ENCODE peak calls at places on chromosomes 12 and 14, in ten cellular contexts. L is mucosa of gallbladder; J is activated naive CD4-positive, alpha-beta T cell; S is kidney; A is A549; Y is NCI-H2081; N is MV-4-11; T is globus pallidus; D is uterus; E is GM23248. Z is an unnamed sample.

GRCh38 chr12:92757599-92758121 is 54.9 kb downstream of the PLEKHG7 start:
- DNase-seq in J (no peak), D (no peak), N (peak), Y (no peak), E (no peak), L (no peak), S (no peak), A (no peak), T (no peak), Z (no peak)

GRCh38 chr12:27549801-27550652 is 26.0 kb downstream of the PPFIBP1 start:
- DNase-seq in J (no peak), T (peak), D (peak), L (peak), N (peak), E (peak), A (peak), S (peak), Y (peak), Z (peak)

GRCh38 chr12:46388427-46388992 is 15.9 kb upstream of the SLC38A2 start:
- DNase-seq in Y (no peak), J (no peak), A (no peak), N (peak), D (no peak), S (no peak), E (peak), T (no peak), L (no peak), Z (no peak)

GRCh38 chr14:101948666-101949205 is 15.6 kb upstream of the DYNC1H1 start:
- DNase-seq in E (peak), A (no peak), N (no peak), Y (no peak), S (peak), J (peak), D (no peak), L (no peak), T (no peak), Z (no peak)

GRCh38 chr14:52299692-52300278 is 14.3 kb upstream of the PTGER2 start:
- DNase-seq in T (peak), N (peak), E (peak), A (peak), D (no peak), L (no peak), J (no peak), Y (peak), S (no peak), Z (peak)

GRCh38 chr12:123398177-123398916 is 14.4 kb downstream of the KMT5A start:
- DNase-seq in N (no peak), T (no peak), J (no peak), E (peak), L (peak), D (peak), A (no peak), Y (no peak), S (peak), Z (peak)

GRCh38 chr12:108457006-108457733 is 57.9 kb upstream of the FICD start:
- DNase-seq in D (no peak), E (peak), S (no peak), Y (peak), N (peak), L (peak), T (peak), J (no peak), A (peak), Z (peak)

GRCh38 chr14:99734406-99735051 is 50.4 kb downstream of the CYP46A1 start:
- DNase-seq in D (peak), S (peak), E (no peak), A (no peak), N (no peak), Y (no peak), T (no peak), J (no peak), L (no peak), Z (no peak)

GRCh38 chr12:39227218-39227617 is 215.7 kb downstream of the KIF21A start:
- DNase-seq in Y (no peak), J (no peak), T (no peak), L (no peak), N (no peak), D (no peak), E (no peak), A (no peak), S (no peak), Z (no peak)

GRCh38 chr14:54192610-54193009 is 204.2 kb upstream of the CDKN3 start:
- DNase-seq in S (no peak), N (no peak), Y (no peak), J (no peak), A (no peak), L (no peak), T (no peak), E (no peak), D (no peak), Z (no peak)

GRCh38 chr14:49933704-49934103 is 40.8 kb downstream of the ARF6 start:
- DNase-seq in D (no peak), L (no peak), Y (no peak), E (no peak), S (no peak), T (no peak), N (no peak), J (no peak), A (no peak), Z (no peak)

GRCh38 chr12:47082963-47083621 is 3.3 kb upstream of the AMIGO2 start:
- DNase-seq in J (no peak), A (peak), Y (no peak), S (no peak), L (no peak), N (no peak), T (no peak), E (peak), D (no peak), Z (no peak)

GRCh38 chr14:30620178-30620577 is 1.9 kb upstream of the SCFD1 start:
- DNase-seq in N (peak), S (no peak), Y (no peak), L (no peak), A (peak), E (peak), J (no peak), D (no peak), T (no peak), Z (no peak)

GRCh38 chr12:3523728-3524127 is 32.7 kb downstream of the PRMT8 start:
- DNase-seq in D (no peak), N (no peak), S (no peak), Y (no peak), J (no peak), L (no peak), E (no peak), T (no peak), A (no peak), Z (no peak)

GRCh38 chr14:44529026-44529425 is 21.9 kb upstream of the FSCB start:
- DNase-seq in N (no peak), A (no peak), S (no peak), Y (no peak), J (no peak), T (peak), L (no peak), E (no peak), D (no peak), Z (peak)

GRCh38 chr14:72457641-72458040 is 436.3 kb downstream of the DPF3 start:
- DNase-seq in Y (no peak), D (no peak), E (peak), A (peak), L (no peak), T (no peak), J (no peak), S (no peak), N (no peak), Z (no peak)

GRCh38 chr12:54411398-54412241 is 7.4 kb downstream of the ITGA5 start:
- DNase-seq in E (peak), Y (no peak), S (no peak), L (no peak), J (peak), T (no peak), D (no peak), A (peak), N (peak), Z (no peak)

GRCh38 chr12:40714636-40715035 is 22.4 kb downstream of the CNTN1 start:
- DNase-seq in D (no peak), Y (no peak), A (no peak), J (no peak), E (no peak), S (no peak), N (no peak), T (no peak), L (no peak), Z (no peak)

GRCh38 chr12:64610660-64611429 is 550 bp downstream of the RASSF3 start:
- DNase-seq in E (peak), A (peak), D (peak), Y (peak), J (peak), T (peak), S (peak), N (peak), L (peak), Z (no peak)

GRCh38 chr12:42410345-42410744 is 84.4 kb downstream of the PPHLN1 start:
- DNase-seq in J (no peak), Y (no peak), A (no peak), S (no peak), N (no peak), T (no peak), L (no peak), E (no peak), D (no peak), Z (no peak)

GRCh38 chr14:68695326-68695768 is 97.5 kb downstream of the ZFP36L1 start:
- DNase-seq in N (peak), Y (no peak), E (peak), S (no peak), D (peak), L (no peak), A (peak), J (no peak), T (no peak), Z (no peak)

GRCh38 chr14:23057757-23058653 is 685 bp upstream of the CDH24 start:
- DNase-seq in L (peak), Y (no peak), E (peak), N (no peak), J (no peak), T (peak), D (peak), S (peak), A (peak), Z (peak)

GRCh38 chr14:31270196-31270772 is 62.7 kb upstream of the HECTD1 start:
- DNase-seq in Y (no peak), D (no peak), L (no peak), E (peak), J (no peak), N (peak), A (peak), S (no peak), T (no peak), Z (no peak)

GRCh38 chr12:132286912-132287311 is 42.5 kb downstream of the GALNT9 start:
- DNase-seq in A (peak), T (no peak), D (no peak), Y (no peak), J (no peak), L (no peak), S (peak), E (peak), N (peak), Z (no peak)

GRCh38 chr14:90495357-90496276 is 98.8 kb downstream of the CALM1 start:
- DNase-seq in A (peak), T (no peak), J (peak), E (peak), D (no peak), Y (no peak), S (no peak), N (peak), L (peak), Z (no peak)

Z was measured in putamen.